ENCODE peak calls at places on chromosomes 11 and 22, in five cellular contexts. One of them, this sample, is unnamed.

GRCh38 chr22:44204937-44205712 is 24.4 kb downstream of the PARVG start:
- DNase-seq in stimulated activated naive B cell treated with anti-CD40 and anti-IgM and Interleukin-4, amounts not matched to agents 10 μg/mL and 1 μg/mL and 100 μg/mL, for 72 hours: no peak
- DNase-seq in GM13976: no peak
- DNase-seq in AG09319: no peak
- DNase-seq in RPMI8226: no peak
- DNase-seq in this sample: no peak

GRCh38 chr22:23501708-23502107 is 78.4 kb downstream of the IGLL1 start:
- DNase-seq in stimulated activated naive B cell treated with anti-CD40 and anti-IgM and Interleukin-4, amounts not matched to agents 10 μg/mL and 1 μg/mL and 100 μg/mL, for 72 hours: no peak
- DNase-seq in GM13976: peak; percentile 20
- DNase-seq in AG09319: no peak
- DNase-seq in RPMI8226: no peak
- DNase-seq in this sample: no peak

GRCh38 chr22:37021710-37022482 is 2.4 kb downstream of the MPST start:
- DNase-seq in stimulated activated naive B cell treated with anti-CD40 and anti-IgM and Interleukin-4, amounts not matched to agents 10 μg/mL and 1 μg/mL and 100 μg/mL, for 72 hours: peak; percentile 24
- DNase-seq in GM13976: peak; percentile 85
- DNase-seq in AG09319: no peak
- DNase-seq in RPMI8226: peak; percentile 73
- DNase-seq in this sample: peak; percentile 54

GRCh38 chr11:17394743-17395390 is 6.4 kb upstream of the KCNJ11 start:
- DNase-seq in stimulated activated naive B cell treated with anti-CD40 and anti-IgM and Interleukin-4, amounts not matched to agents 10 μg/mL and 1 μg/mL and 100 μg/mL, for 72 hours: no peak
- DNase-seq in GM13976: peak; percentile 26
- DNase-seq in AG09319: no peak
- DNase-seq in RPMI8226: no peak
- DNase-seq in this sample: no peak

GRCh38 chr11:78516281-78516680 is 58.4 kb downstream of the NARS2 start:
- DNase-seq in stimulated activated naive B cell treated with anti-CD40 and anti-IgM and Interleukin-4, amounts not matched to agents 10 μg/mL and 1 μg/mL and 100 μg/mL, for 72 hours: no peak
- DNase-seq in GM13976: no peak
- DNase-seq in AG09319: no peak
- DNase-seq in RPMI8226: no peak
- DNase-seq in this sample: no peak

GRCh38 chr11:1350086-1350725 is 39.5 kb upstream of the BRSK2 start:
- DNase-seq in stimulated activated naive B cell treated with anti-CD40 and anti-IgM and Interleukin-4, amounts not matched to agents 10 μg/mL and 1 μg/mL and 100 μg/mL, for 72 hours: no peak
- DNase-seq in GM13976: no peak
- DNase-seq in AG09319: no peak
- DNase-seq in RPMI8226: no peak
- DNase-seq in this sample: no peak

GRCh38 chr11:439315-440064 is 2.3 kb downstream of the ANO9 start:
- DNase-seq in stimulated activated naive B cell treated with anti-CD40 and anti-IgM and Interleukin-4, amounts not matched to agents 10 μg/mL and 1 μg/mL and 100 μg/mL, for 72 hours: no peak
- DNase-seq in GM13976: no peak
- DNase-seq in AG09319: no peak
- DNase-seq in RPMI8226: no peak
- DNase-seq in this sample: no peak

GRCh38 chr11:44623321-44623715 is 57.9 kb downstream of the CD82 start:
- DNase-seq in stimulated activated naive B cell treated with anti-CD40 and anti-IgM and Interleukin-4, amounts not matched to agents 10 μg/mL and 1 μg/mL and 100 μg/mL, for 72 hours: peak; percentile 4
- DNase-seq in GM13976: no peak
- DNase-seq in AG09319: no peak
- DNase-seq in RPMI8226: no peak
- DNase-seq in this sample: peak; percentile 37

GRCh38 chr11:47553417-47553746 is 450 bp upstream of the CELF1 start:
- DNase-seq in stimulated activated naive B cell treated with anti-CD40 and anti-IgM and Interleukin-4, amounts not matched to agents 10 μg/mL and 1 μg/mL and 100 μg/mL, for 72 hours: no peak
- DNase-seq in GM13976: no peak
- DNase-seq in AG09319: no peak
- DNase-seq in RPMI8226: no peak
- DNase-seq in this sample: no peak

GRCh38 chr11:122213111-122213510 is 97.1 kb upstream of the BLID start:
- DNase-seq in stimulated activated naive B cell treated with anti-CD40 and anti-IgM and Interleukin-4, amounts not matched to agents 10 μg/mL and 1 μg/mL and 100 μg/mL, for 72 hours: no peak
- DNase-seq in GM13976: no peak
- DNase-seq in AG09319: no peak
- DNase-seq in RPMI8226: no peak
- DNase-seq in this sample: no peak

GRCh38 chr11:112087212-112087611 is 539 bp downstream of the SDHD start:
- DNase-seq in stimulated activated naive B cell treated with anti-CD40 and anti-IgM and Interleukin-4, amounts not matched to agents 10 μg/mL and 1 μg/mL and 100 μg/mL, for 72 hours: no peak
- DNase-seq in GM13976: no peak
- DNase-seq in AG09319: no peak
- DNase-seq in RPMI8226: no peak
- DNase-seq in this sample: no peak

GRCh38 chr11:14075118-14075601 is 112.6 kb downstream of the SPON1 start:
- DNase-seq in stimulated activated naive B cell treated with anti-CD40 and anti-IgM and Interleukin-4, amounts not matched to agents 10 μg/mL and 1 μg/mL and 100 μg/mL, for 72 hours: no peak
- DNase-seq in GM13976: no peak
- DNase-seq in AG09319: no peak
- DNase-seq in RPMI8226: no peak
- DNase-seq in this sample: peak; percentile 86

GRCh38 chr22:46730568-46731245 is 7.3 kb downstream of the CERK start:
- DNase-seq in stimulated activated naive B cell treated with anti-CD40 and anti-IgM and Interleukin-4, amounts not matched to agents 10 μg/mL and 1 μg/mL and 100 μg/mL, for 72 hours: no peak
- DNase-seq in GM13976: no peak
- DNase-seq in AG09319: no peak
- DNase-seq in RPMI8226: no peak
- DNase-seq in this sample: no peak

GRCh38 chr11:97722065-97722464 is 1298.7 kb upstream of the CNTN5 start:
- DNase-seq in stimulated activated naive B cell treated with anti-CD40 and anti-IgM and Interleukin-4, amounts not matched to agents 10 μg/mL and 1 μg/mL and 100 μg/mL, for 72 hours: no peak
- DNase-seq in GM13976: no peak
- DNase-seq in AG09319: no peak
- DNase-seq in RPMI8226: no peak
- DNase-seq in this sample: no peak

GRCh38 chr22:18064636-18065035 is 13.2 kb upstream of the PEX26 start:
- DNase-seq in stimulated activated naive B cell treated with anti-CD40 and anti-IgM and Interleukin-4, amounts not matched to agents 10 μg/mL and 1 μg/mL and 100 μg/mL, for 72 hours: no peak
- DNase-seq in GM13976: no peak
- DNase-seq in AG09319: no peak
- DNase-seq in RPMI8226: no peak
- DNase-seq in this sample: no peak

GRCh38 chr11:114395776-114396175 is 4.5 kb downstream of the C11orf71 start:
- DNase-seq in stimulated activated naive B cell treated with anti-CD40 and anti-IgM and Interleukin-4, amounts not matched to agents 10 μg/mL and 1 μg/mL and 100 μg/mL, for 72 hours: no peak
- DNase-seq in GM13976: no peak
- DNase-seq in AG09319: no peak
- DNase-seq in RPMI8226: peak; percentile 17
- DNase-seq in this sample: no peak

GRCh38 chr22:41589260-41589600 is 410 bp downstream of the PMM1 start:
- DNase-seq in stimulated activated naive B cell treated with anti-CD40 and anti-IgM and Interleukin-4, amounts not matched to agents 10 μg/mL and 1 μg/mL and 100 μg/mL, for 72 hours: no peak
- DNase-seq in GM13976: peak; percentile 43
- DNase-seq in AG09319: no peak
- DNase-seq in RPMI8226: peak; percentile 16
- DNase-seq in this sample: peak; percentile 23

GRCh38 chr11:97722721-97723120 is 1298.0 kb upstream of the CNTN5 start:
- DNase-seq in stimulated activated naive B cell treated with anti-CD40 and anti-IgM and Interleukin-4, amounts not matched to agents 10 μg/mL and 1 μg/mL and 100 μg/mL, for 72 hours: no peak
- DNase-seq in GM13976: no peak
- DNase-seq in AG09319: no peak
- DNase-seq in RPMI8226: no peak
- DNase-seq in this sample: no peak

GRCh38 chr11:18936002-18936673 is 3.1 kb downstream of the MRGPRX1 start:
- DNase-seq in stimulated activated naive B cell treated with anti-CD40 and anti-IgM and Interleukin-4, amounts not matched to agents 10 μg/mL and 1 μg/mL and 100 μg/mL, for 72 hours: no peak
- DNase-seq in GM13976: no peak
- DNase-seq in AG09319: no peak
- DNase-seq in RPMI8226: no peak
- DNase-seq in this sample: no peak

GRCh38 chr11:8531312-8531711 is 62.7 kb downstream of the STK33 start:
- DNase-seq in stimulated activated naive B cell treated with anti-CD40 and anti-IgM and Interleukin-4, amounts not matched to agents 10 μg/mL and 1 μg/mL and 100 μg/mL, for 72 hours: no peak
- DNase-seq in GM13976: no peak
- DNase-seq in AG09319: no peak
- DNase-seq in RPMI8226: no peak
- DNase-seq in this sample: no peak

GRCh38 chr11:114132944-114133394 is 73.5 kb downstream of the ZBTB16 start:
- DNase-seq in stimulated activated naive B cell treated with anti-CD40 and anti-IgM and Interleukin-4, amounts not matched to agents 10 μg/mL and 1 μg/mL and 100 μg/mL, for 72 hours: no peak
- DNase-seq in GM13976: no peak
- DNase-seq in AG09319: no peak
- DNase-seq in RPMI8226: no peak
- DNase-seq in this sample: no peak

GRCh38 chr22:20028855-20029549 is 8.1 kb downstream of the TANGO2 start:
- DNase-seq in stimulated activated naive B cell treated with anti-CD40 and anti-IgM and Interleukin-4, amounts not matched to agents 10 μg/mL and 1 μg/mL and 100 μg/mL, for 72 hours: no peak
- DNase-seq in GM13976: no peak
- DNase-seq in AG09319: no peak
- DNase-seq in RPMI8226: no peak
- DNase-seq in this sample: no peak

This sample was measured in activated naive CD4-positive, alpha-beta T cell treated with anti-CD3 and anti-CD28 coated beads for 36 hours.